ENCODE peak calls at places on chromosomes 1 and 21, in six cellular contexts. L, W, Y, M, X and O are unnamed samples.

GRCh38 chr1:41638086-41639024 is 153.9 kb upstream of the EDN2 start:
- DNase-seq in L (no peak), W (no peak), Y (no peak), M (no peak), X (no peak), O (no peak)

GRCh38 chr1:1092149-1092855 is 18.2 kb upstream of the RNF223 start:
- DNase-seq in L (no peak), W (no peak), Y (no peak), M (no peak), X (no peak), O (no peak)

GRCh38 chr1:147562819-147563218 is 21.5 kb downstream of the BCL9 start:
- DNase-seq in L (no peak), W (no peak), Y (no peak), M (no peak), X (no peak), O (no peak)

GRCh38 chr1:1462318-1462966 is 9.1 kb upstream of the ATAD3B start:
- DNase-seq in L (no peak), W (no peak), Y (peak; percentile 96), M (no peak), X (no peak), O (no peak)

GRCh38 chr21:36626791-36627190 is 72.1 kb upstream of the SIM2 start:
- DNase-seq in L (no peak), W (no peak), Y (no peak), M (no peak), X (no peak), O (no peak)

GRCh38 chr1:71987210-71987609 is 295.1 kb downstream of the NEGR1 start:
- DNase-seq in L (no peak), W (no peak), Y (no peak), M (no peak), X (no peak), O (no peak)

GRCh38 chr1:153880962-153881361 is 41.8 kb downstream of the GATAD2B start:
- DNase-seq in L (peak; percentile 10), W (peak; percentile 92), Y (peak; percentile 93), M (peak; percentile 84), X (peak; percentile 49), O (no peak)

GRCh38 chr1:205601209-205601608 is 30.6 kb downstream of the ELK4 start:
- DNase-seq in L (no peak), W (no peak), Y (no peak), M (no peak), X (no peak), O (no peak)

GRCh38 chr1:20229191-20229590 is 42.9 kb upstream of the PLA2G2C start:
- DNase-seq in L (no peak), W (no peak), Y (peak; percentile 79), M (no peak), X (no peak), O (no peak)

GRCh38 chr1:42721926-42722325 is 18.1 kb downstream of the CLDN19 start:
- DNase-seq in L (no peak), W (no peak), Y (no peak), M (no peak), X (no peak), O (no peak)

GRCh38 chr21:46545363-46545762 is 59.5 kb downstream of the S100B start:
- DNase-seq in L (no peak), W (no peak), Y (no peak), M (no peak), X (no peak), O (no peak)

GRCh38 chr1:151165738-151166505 is at the start of the genes LYSMD1 and SCNM1:
- DNase-seq in L (peak; percentile 93), W (peak; percentile 98), Y (peak; percentile 97), M (peak; percentile 98), X (peak; percentile 92), O (peak; percentile 84)
- TF ChIP-seq CTCF in L (no peak), W (peak; percentile 13), Y (peak; percentile 34), M (peak; percentile 12), X (no peak), O (no peak)

GRCh38 chr1:48462716-48463285 is 9.2 kb downstream of the SPATA6 start:
- DNase-seq in L (no peak), W (no peak), Y (no peak), M (no peak), X (no peak), O (no peak)
- TF ChIP-seq CTCF in L (no peak), W (no peak), Y (no peak), M (no peak), X (no peak), O (no peak)

GRCh38 chr1:222824641-222825040 is 9.8 kb downstream of the DISP1 start:
- DNase-seq in L (no peak), W (no peak), Y (no peak), M (peak; percentile 18), X (no peak), O (no peak)
- TF ChIP-seq CTCF in L (no peak), W (no peak), Y (no peak), M (no peak), X (no peak), O (no peak)

GRCh38 chr1:154955039-154955717 is 721 bp downstream of the PBXIP1 start:
- DNase-seq in L (peak; percentile 84), W (no peak), Y (peak; percentile 60), M (no peak), X (no peak), O (no peak)

GRCh38 chr1:154954541-154954940 is 1.4 kb downstream of the PBXIP1 start:
- DNase-seq in L (no peak), W (no peak), Y (no peak), M (no peak), X (no peak), O (no peak)

GRCh38 chr1:154956557-154956956 is 658 bp upstream of the PBXIP1 start:
- DNase-seq in L (no peak), W (peak; percentile 49), Y (peak; percentile 65), M (no peak), X (no peak), O (no peak)

GRCh38 chr1:154957258-154957657 is 1.4 kb upstream of the PBXIP1 start:
- DNase-seq in L (no peak), W (peak; percentile 9), Y (no peak), M (no peak), X (no peak), O (no peak)

GRCh38 chr1:154955718-154956513 is at the start of gene PBXIP1:
- DNase-seq in L (peak; percentile 65), W (peak; percentile 79), Y (peak; percentile 83), M (peak; percentile 86), X (peak; percentile 74), O (peak; percentile 99)
- TF ChIP-seq CTCF in L (no peak), W (peak; percentile 42), Y (peak; percentile 23), M (peak; percentile 52), X (peak; percentile 8), O (peak; percentile 25)

GRCh38 chr1:31691951-31692350 is 11.9 kb downstream of the COL16A1 start:
- DNase-seq in L (no peak), W (no peak), Y (no peak), M (no peak), X (no peak), O (no peak)
- TF ChIP-seq CTCF in L (no peak), W (no peak), Y (no peak), M (no peak), X (no peak), O (peak; percentile 15)

DNA sequence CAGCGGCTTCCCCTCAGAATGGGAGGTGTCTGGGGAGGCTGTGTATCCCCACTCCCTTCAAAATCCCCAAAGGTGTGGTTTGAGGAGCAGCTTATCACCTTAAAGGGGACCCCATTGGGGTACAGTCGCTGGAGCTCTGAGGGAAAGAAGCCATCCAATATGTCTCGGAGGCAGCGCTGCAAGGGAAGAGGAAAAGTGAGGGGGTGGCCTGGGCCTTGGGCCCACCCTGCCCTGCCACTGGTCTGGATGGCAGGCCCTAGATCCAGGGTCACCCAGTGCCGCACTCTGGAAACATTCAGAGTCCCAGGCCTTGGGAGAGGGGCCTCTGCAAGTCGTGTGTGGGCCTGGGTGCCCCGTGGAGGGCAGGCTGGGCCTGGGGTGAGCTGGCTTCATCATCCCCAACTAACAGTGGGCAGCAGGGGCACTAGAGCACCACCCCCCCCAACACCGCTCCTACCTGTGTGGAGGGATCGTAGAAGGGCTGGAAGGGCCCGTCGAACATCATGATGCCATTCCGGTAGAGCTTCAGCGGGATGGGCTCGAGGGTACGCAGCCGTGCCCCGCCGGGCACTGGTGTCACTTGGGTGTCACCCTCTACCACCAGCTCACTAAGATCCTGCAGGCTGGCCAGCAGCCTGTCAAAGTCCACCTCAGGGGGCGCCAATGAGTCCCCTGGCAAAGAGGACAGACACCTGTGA is 5.6 kb downstream of the SH3BGRL3 start:
- DNase-seq in L (no peak), W (no peak), Y (no peak), M (no peak), X (peak; percentile 56), O (no peak)
- TF ChIP-seq CTCF in L (no peak), W (peak; percentile 34), Y (no peak), M (peak; percentile 27), X (peak; percentile 55), O (peak; percentile 39)

GRCh38 chr1:4494558-4494957 is 159.9 kb upstream of the AJAP1 start:
- DNase-seq in L (no peak), W (no peak), Y (peak; percentile 44), M (no peak), X (no peak), O (no peak)
- TF ChIP-seq CTCF in L (no peak), W (peak; percentile 50), Y (peak; percentile 32), M (no peak), X (peak; percentile 28), O (no peak)

GRCh38 chr21:44368711-44369446 is 15.5 kb downstream of the TRPM2 start:
- DNase-seq in L (no peak), W (no peak), Y (no peak), M (no peak), X (no peak), O (no peak)
- TF ChIP-seq CTCF in L (no peak), W (no peak), Y (no peak), M (no peak), X (no peak), O (no peak)